ENCODE peak calls at places on chromosomes 5 and 9, in four cellular contexts. D is lower lobe of right lung, H is stomach, Z is dorsolateral prefrontal cortex. N is an unnamed sample.

GRCh38 chr9:128374221-128374675 is 3.1 kb downstream of the URM1 start:
- DNase-seq in H (no peak), Z (peak), D (no peak), N (no peak)

GRCh38 chr5:17096975-17097695 is 120.3 kb upstream of the BASP1 start:
- DNase-seq in H (no peak), D (no peak), Z (no peak), N (peak)

GRCh38 chr5:124979174-124979573 is 232.7 kb upstream of the ZNF608 start:
- DNase-seq in Z (no peak), D (no peak), H (no peak), N (peak)

GRCh38 chr5:78112931-78113330 is 181.6 kb downstream of the AP3B1 start:
- DNase-seq in H (no peak), D (no peak), Z (no peak), N (no peak)

GRCh38 chr5:60352992-60353391 is 347.0 kb downstream of the DEPDC1B start:
- DNase-seq in D (no peak), Z (no peak), H (peak), N (no peak)

GRCh38 chr9:89421595-89421994 is 76.3 kb downstream of the SEMA4D start:
- DNase-seq in H (no peak), Z (no peak), D (no peak), N (no peak)

GRCh38 chr5:74232281-74232680 is 408.2 kb downstream of the ENC1 start:
- DNase-seq in Z (peak), H (no peak), D (no peak), N (no peak)

GRCh38 chr5:126066795-126067321 is 356.4 kb upstream of the GRAMD2B start:
- DNase-seq in D (no peak), H (no peak), Z (no peak), N (no peak)

GRCh38 chr9:77848897-77849296 is 182.7 kb downstream of the GNAQ start:
- DNase-seq in Z (peak), D (peak), H (no peak), N (no peak)

GRCh38 chr9:94084314-94084713 is at the start of gene PTPDC1:
- DNase-seq in D (no peak), Z (peak), H (no peak), N (peak)

GRCh38 chr5:38297830-38298608 is 39.7 kb downstream of the EGFLAM start:
- DNase-seq in H (no peak), Z (no peak), D (no peak), N (no peak)

GRCh38 chr9:107681988-107682387 is 192.4 kb upstream of the KLF4 start:
- DNase-seq in D (no peak), Z (no peak), H (no peak), N (peak)

GRCh38 chr5:91283899-91284298 is 99.2 kb downstream of the ARRDC3 start:
- DNase-seq in D (no peak), Z (no peak), H (no peak), N (no peak)

GRCh38 chr9:95570646-95571045 is 53.9 kb upstream of the PTCH1 start:
- DNase-seq in H (no peak), Z (no peak), D (no peak), N (peak)

GRCh38 chr5:159515909-159516415 is 185.7 kb upstream of the IL12B start:
- DNase-seq in D (peak), H (peak), Z (peak), N (peak)

GRCh38 chr9:89448381-89448780 is 49.5 kb downstream of the SEMA4D start:
- DNase-seq in H (no peak), Z (peak), D (no peak), N (no peak)

DNA sequence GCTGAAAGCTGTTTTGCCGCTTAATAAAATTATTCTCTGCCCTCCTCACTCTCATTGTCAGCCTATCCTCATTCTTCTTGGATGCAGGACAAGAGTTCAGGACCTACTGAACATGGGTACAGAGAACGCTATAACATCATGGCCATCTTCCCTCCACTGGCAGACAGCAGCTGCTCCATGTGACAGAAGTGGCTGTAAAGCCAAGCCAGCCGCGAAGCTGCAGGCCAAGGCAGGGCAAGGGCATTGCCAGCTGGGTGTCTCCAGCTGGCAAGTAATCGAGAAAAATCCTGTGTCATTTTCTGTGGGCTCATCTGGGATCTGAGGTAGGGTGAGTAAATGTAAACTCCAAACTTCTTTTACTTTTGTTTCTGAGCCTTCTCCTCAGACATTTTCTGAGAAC is 84.8 kb downstream of the SLC25A46 start:
- DNase-seq in Z (no peak), H (no peak), D (no peak), N (no peak)
- TF ChIP-seq CTCF in Z (no peak), H (no peak), D (no peak), N (no peak)

DNA sequence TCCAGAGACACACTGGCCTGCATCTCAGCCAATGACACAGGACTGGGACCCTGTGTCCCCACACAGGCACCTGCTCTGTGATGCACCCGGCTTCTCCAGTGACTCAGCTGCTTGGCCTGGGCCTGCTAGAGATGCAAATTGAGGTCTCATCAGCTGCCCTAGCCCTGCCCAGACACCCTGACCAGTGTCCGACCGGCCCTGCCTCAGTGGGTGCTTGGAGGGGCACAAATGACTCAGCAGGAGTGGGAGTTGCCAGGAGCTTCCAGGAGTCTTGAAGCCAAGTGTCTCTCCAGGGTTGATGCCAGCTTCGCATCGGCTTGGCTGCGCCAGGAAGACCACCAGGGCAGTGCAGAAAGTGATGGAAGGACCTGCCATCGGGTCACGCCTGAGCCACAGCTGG is 148.2 kb downstream of the ICE1 start:
- DNase-seq in Z (no peak), H (no peak), D (no peak), N (no peak)
- H3K27ac ChIP-seq in Z (no peak), H (no peak), D (no peak), N (no peak)

GRCh38 chr5:146697211-146697610 is 181.2 kb upstream of the GPR151 start:
- DNase-seq in Z (no peak), D (no peak), H (no peak), N (no peak)
- TF ChIP-seq CTCF in Z (no peak), D (no peak), H (no peak), N (no peak)

GRCh38 chr5:58974601-58975000 is 391.7 kb downstream of the RAB3C start:
- DNase-seq in Z (no peak), H (no peak), D (no peak), N (no peak)

GRCh38 chr5:58969253-58969652 is 386.4 kb downstream of the RAB3C start:
- DNase-seq in H (no peak), D (no peak), Z (no peak), N (no peak)

GRCh38 chr5:58974083-58974482 is 391.2 kb downstream of the RAB3C start:
- DNase-seq in H (no peak), Z (no peak), D (no peak), N (no peak)

GRCh38 chr5:58969795-58970194 is 386.9 kb downstream of the RAB3C start:
- DNase-seq in H (no peak), D (no peak), Z (no peak), N (no peak)

GRCh38 chr5:58972301-58972700 is 389.4 kb downstream of the RAB3C start:
- DNase-seq in H (no peak), Z (no peak), D (no peak), N (no peak)
- H3K27ac ChIP-seq in H (no peak), Z (no peak), D (no peak), N (no peak)

DNA sequence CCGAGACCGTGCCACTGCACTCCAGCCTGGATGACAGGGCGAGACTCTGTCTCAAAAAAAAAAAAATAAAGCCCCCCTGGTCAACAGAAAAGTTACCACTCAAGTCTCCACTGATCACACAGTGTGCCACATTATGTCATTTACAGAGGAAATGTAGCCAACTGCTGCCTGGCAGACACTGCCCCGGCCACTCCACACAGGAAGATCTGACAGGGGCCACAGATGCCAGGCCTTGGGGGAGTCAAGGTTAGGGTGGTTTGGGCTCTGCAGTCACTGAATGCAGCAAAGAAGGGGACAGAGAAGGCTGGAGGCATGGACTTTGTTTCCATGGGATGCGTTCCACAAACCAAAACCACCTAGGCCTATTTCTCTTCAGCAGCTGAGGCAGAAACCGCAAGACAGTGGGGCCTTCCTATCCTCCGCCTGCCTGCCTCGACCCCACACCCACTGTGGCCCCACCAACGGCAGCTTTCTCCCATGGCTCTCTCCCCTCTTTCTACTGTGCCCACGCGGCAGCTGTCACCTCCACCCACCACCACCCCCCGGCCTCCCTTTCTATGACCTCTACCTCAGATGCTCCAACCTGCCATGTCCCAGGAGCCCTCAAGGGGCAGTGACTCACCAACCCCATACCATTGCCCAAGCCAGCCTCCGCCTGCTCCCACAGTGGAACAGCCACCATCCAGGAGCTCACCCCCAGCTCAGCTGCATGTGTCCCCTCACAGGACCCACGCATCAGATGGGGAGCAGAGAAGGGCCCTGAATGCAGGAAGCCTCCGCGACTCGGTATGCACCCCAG is 12.4 kb downstream of the IPPK start:
- DNase-seq in D (no peak), Z (no peak), H (no peak), N (peak)
- TF ChIP-seq CTCF in D (no peak), Z (no peak), H (no peak), N (peak)

GRCh38 chr5:170221319-170221718 is 11.5 kb upstream of the C5orf58 start:
- DNase-seq in Z (no peak), D (no peak), H (no peak), N (no peak)
- H3K27ac ChIP-seq in Z (peak), D (peak), H (peak), N (peak)

N was measured in endodermal cell.